ENCODE peak calls at places on chromosomes 5 and 9, in five cellular contexts. F is mammary epithelial cell, U is GM20000, Z is NCI-H748 treated with DMSO at 0.1 percent for 48 hours, B is MM.1S. Q is an unnamed sample.
A peak's percentile ranks its signal among the peaks of the same experiment; 100 is the strongest.

GRCh38 chr9:114655689-114656088 is 1.9 kb downstream of the TEX53 start:
- DNase-seq in F (no peak), U (no peak), Z (no peak), B (no peak), Q (no peak)

GRCh38 chr5:54415147-54415546 is 40.4 kb upstream of the HSPB3 start:
- DNase-seq in F (no peak), U (no peak), Z (no peak), B (no peak), Q (no peak)

GRCh38 chr5:102223542-102224444 is 72.3 kb downstream of the SLCO4C1 start:
- DNase-seq in F (peak; percentile 10), U (peak; percentile 12), Z (peak; percentile 51), B (peak; percentile 62), Q (peak; percentile 50)

GRCh38 chr5:76500633-76501393 is 97.7 kb downstream of the IQGAP2 start:
- DNase-seq in F (no peak), U (no peak), Z (no peak), B (no peak), Q (no peak)

GRCh38 chr5:120152472-120152871 is 311.6 kb upstream of the PRR16 start:
- DNase-seq in F (peak; percentile 89), U (no peak), Z (no peak), B (no peak), Q (no peak)

GRCh38 chr5:96344678-96345612 is 88.1 kb downstream of the PCSK1 start:
- DNase-seq in F (peak; percentile 49), U (peak; percentile 52), Z (peak; percentile 71), B (peak; percentile 77), Q (peak; percentile 85)

GRCh38 chr5:54580997-54581741 is 63.6 kb downstream of the SNX18 start:
- DNase-seq in F (no peak), U (no peak), Z (no peak), B (no peak), Q (no peak)

GRCh38 chr9:133137451-133138231 is 16.6 kb upstream of the RALGDS start:
- DNase-seq in F (no peak), U (no peak), Z (no peak), B (no peak), Q (no peak)

GRCh38 chr5:158198636-158199035 is 339.7 kb upstream of the CLINT1 start:
- DNase-seq in F (no peak), U (peak; percentile 60), Z (no peak), B (peak; percentile 52), Q (peak; percentile 70)

GRCh38 chr5:10860645-10861455 is 99.8 kb upstream of the DAP start:
- DNase-seq in F (no peak), U (no peak), Z (no peak), B (no peak), Q (no peak)

GRCh38 chr9:26940779-26941178 is 6.3 kb downstream of the PLAA start:
- DNase-seq in F (no peak), U (no peak), Z (no peak), B (no peak), Q (no peak)